ENCODE peak calls at places on chromosomes 16 and 17, in four cellular contexts. One of them, this sample, is unnamed. For H3K4me1, the result is how much of the 10 kb centered on the place peaks cover.

GRCh38 chr16:56633535-56633934 is 1.1 kb downstream of the MT1M start:
- DNase-seq in Peyer's patch: no peak
- DNase-seq in uterus: no peak
- DNase-seq in ovary: no peak
- DNase-seq in this sample: no peak

GRCh38 chr16:84284168-84284722 is 10.4 kb upstream of the WFDC1 start:
- DNase-seq in uterus: peak
- DNase-seq in Peyer's patch: peak
- DNase-seq in ovary: peak
- DNase-seq in this sample: peak

GRCh38 chr16:7392206-7392605 is 59.6 kb downstream of the RBFOX1 start:
- DNase-seq in ovary: no peak
- DNase-seq in uterus: no peak
- DNase-seq in Peyer's patch: no peak
- DNase-seq in this sample: no peak

GRCh38 chr16:51852892-51853291 is 694.1 kb downstream of the TOX3 start:
- DNase-seq in ovary: no peak
- DNase-seq in Peyer's patch: no peak
- DNase-seq in uterus: no peak
- DNase-seq in this sample: no peak

GRCh38 chr17:35588196-35588920 is 1.2 kb downstream of the AP2B1 start:
- DNase-seq in ovary: no peak
- DNase-seq in uterus: no peak
- DNase-seq in Peyer's patch: no peak
- DNase-seq in this sample: no peak

GRCh38 chr17:28973414-28973813 is 22.1 kb upstream of the PHF12 start:
- DNase-seq in ovary: no peak
- DNase-seq in uterus: no peak
- DNase-seq in Peyer's patch: no peak
- DNase-seq in this sample: no peak

GRCh38 chr17:58969156-58969555 is 137.5 kb downstream of the TRIM37 start:
- DNase-seq in uterus: no peak
- DNase-seq in Peyer's patch: no peak
- DNase-seq in ovary: no peak
- DNase-seq in this sample: no peak

GRCh38 chr17:49501496-49501895 is 6.4 kb downstream of the NGFR start:
- DNase-seq in uterus: no peak
- DNase-seq in ovary: no peak
- DNase-seq in Peyer's patch: no peak
- DNase-seq in this sample: no peak

GRCh38 chr17:44442806-44443205 is 53.4 kb upstream of the ITGA2B start:
- DNase-seq in Peyer's patch: no peak
- DNase-seq in ovary: no peak
- DNase-seq in uterus: no peak
- DNase-seq in this sample: no peak

GRCh38 chr17:82536220-82537201 is 17.0 kb downstream of the FOXK2 start:
- DNase-seq in uterus: no peak
- DNase-seq in ovary: peak
- DNase-seq in Peyer's patch: no peak
- DNase-seq in this sample: no peak

GRCh38 chr17:935485-935884 is 44.1 kb downstream of the NXN start:
- DNase-seq in uterus: no peak
- DNase-seq in ovary: no peak
- DNase-seq in Peyer's patch: no peak
- DNase-seq in this sample: no peak

GRCh38 chr16:11117576-11118211 is 138.3 kb downstream of the SOCS1 start:
- DNase-seq in ovary: no peak
- DNase-seq in uterus: no peak
- DNase-seq in Peyer's patch: no peak
- DNase-seq in this sample: no peak

GRCh38 chr16:86044881-86045600 is 146.1 kb downstream of the IRF8 start:
- DNase-seq in uterus: no peak
- DNase-seq in ovary: no peak
- DNase-seq in Peyer's patch: peak
- DNase-seq in this sample: no peak

GRCh38 chr17:40104570-40105471 is 4.4 kb upstream of the NR1D1 start:
- DNase-seq in Peyer's patch: no peak
- DNase-seq in uterus: peak
- DNase-seq in ovary: peak
- DNase-seq in this sample: no peak

GRCh38 chr17:64661731-64661980 is 451 bp downstream of the SMURF2 start:
- DNase-seq in uterus: no peak
- DNase-seq in ovary: peak
- DNase-seq in Peyer's patch: peak
- DNase-seq in this sample: peak

GRCh38 chr17:1498869-1499268 is 6.4 kb upstream of the MYO1C start:
- DNase-seq in Peyer's patch: no peak
- DNase-seq in uterus: no peak
- DNase-seq in ovary: no peak
- DNase-seq in this sample: no peak

GRCh38 chr17:75130632-75131277 is 787 bp downstream of the NT5C start:
- DNase-seq in ovary: peak
- DNase-seq in uterus: no peak
- DNase-seq in Peyer's patch: peak
- DNase-seq in this sample: no peak

GRCh38 chr17:82835766-82836512 is 3.9 kb downstream of the ZNF750 start:
- DNase-seq in ovary: no peak
- DNase-seq in Peyer's patch: no peak
- DNase-seq in uterus: no peak
- DNase-seq in this sample: no peak

GRCh38 chr17:40343126-40344119 is 21.1 kb downstream of the GJD3 start:
- DNase-seq in uterus: no peak
- DNase-seq in Peyer's patch: no peak
- DNase-seq in ovary: peak
- DNase-seq in this sample: no peak

GRCh38 chr17:2075336-2076056 is 20.6 kb downstream of the HIC1 start:
- DNase-seq in ovary: peak
- DNase-seq in uterus: peak
- DNase-seq in Peyer's patch: no peak
- DNase-seq in this sample: no peak

GRCh38 chr17:36705651-36706436 is 104.5 kb downstream of the MRM1 start:
- DNase-seq in ovary: no peak
- DNase-seq in uterus: no peak
- DNase-seq in Peyer's patch: peak
- DNase-seq in this sample: no peak

GRCh38 chr17:67532326-67532871 is 155.3 kb downstream of the PITPNC1 start:
- DNase-seq in uterus: no peak
- DNase-seq in ovary: no peak
- DNase-seq in Peyer's patch: no peak
- DNase-seq in this sample: no peak

GRCh38 chr17:77217566-77217965 is 76.8 kb downstream of the SEC14L1 start:
- DNase-seq in Peyer's patch: no peak
- DNase-seq in uterus: no peak
- DNase-seq in ovary: no peak
- DNase-seq in this sample: no peak

GRCh38 chr16:4606354-4606753 is 8.3 kb downstream of the UBALD1 start:
- DNase-seq in Peyer's patch: no peak
- DNase-seq in uterus: no peak
- DNase-seq in ovary: no peak
- DNase-seq in this sample: no peak

GRCh38 chr16:57134982-57135381 is 42.6 kb downstream of the CPNE2 start:
- DNase-seq in ovary: no peak
- DNase-seq in uterus: no peak
- DNase-seq in Peyer's patch: peak
- DNase-seq in this sample: no peak

GRCh38 chr16:56625140-56625942 is at the start of gene MT1E:
- DNase-seq in ovary: peak
- DNase-seq in uterus: peak
- DNase-seq in Peyer's patch: peak
- DNase-seq in this sample: peak

GRCh38 chr16:72996291-72997062 is 51.5 kb downstream of the ZFHX3 start:
- DNase-seq in uterus: no peak
- DNase-seq in ovary: no peak
- DNase-seq in Peyer's patch: no peak
- DNase-seq in this sample: no peak

GRCh38 chr16:72241930-72242329 is 70.0 kb upstream of the PMFBP1 start:
- DNase-seq in ovary: peak
- DNase-seq in Peyer's patch: no peak
- DNase-seq in uterus: no peak
- DNase-seq in this sample: no peak

GRCh38 chr16:23333034-23333579 is 31.0 kb downstream of the SCNN1B start:
- DNase-seq in ovary: no peak
- DNase-seq in uterus: no peak
- DNase-seq in Peyer's patch: no peak
- DNase-seq in this sample: no peak

GRCh38 chr16:30665830-30666190 is 7.6 kb downstream of the FBRS start:
- DNase-seq in ovary: no peak
- DNase-seq in uterus: no peak
- DNase-seq in Peyer's patch: no peak
- DNase-seq in this sample: no peak

GRCh38 chr17:70366421-70366820 is 197.1 kb downstream of the KCNJ2 start:
- DNase-seq in ovary: no peak
- DNase-seq in uterus: no peak
- DNase-seq in Peyer's patch: no peak
- DNase-seq in this sample: no peak

GRCh38 chr16:55100100-55100499 is 169.4 kb downstream of the IRX5 start:
- DNase-seq in ovary: no peak
- DNase-seq in Peyer's patch: no peak
- DNase-seq in uterus: no peak
- DNase-seq in this sample: no peak

GRCh38 chr16:23254338-23254737 is 47.8 kb upstream of the SCNN1B start:
- DNase-seq in ovary: no peak
- DNase-seq in uterus: no peak
- DNase-seq in Peyer's patch: no peak
- DNase-seq in this sample: no peak

GRCh38 chr16:71540-72341 is 690 bp downstream of the RHBDF1 start:
- DNase-seq in uterus: peak
- DNase-seq in ovary: peak
- DNase-seq in Peyer's patch: peak
- DNase-seq in this sample: peak
- TF ChIP-seq POLR2A in uterus: no peak
- TF ChIP-seq POLR2A in ovary: peak
- TF ChIP-seq POLR2A in Peyer's patch: no peak
- TF ChIP-seq POLR2A in this sample: peak

DNA sequence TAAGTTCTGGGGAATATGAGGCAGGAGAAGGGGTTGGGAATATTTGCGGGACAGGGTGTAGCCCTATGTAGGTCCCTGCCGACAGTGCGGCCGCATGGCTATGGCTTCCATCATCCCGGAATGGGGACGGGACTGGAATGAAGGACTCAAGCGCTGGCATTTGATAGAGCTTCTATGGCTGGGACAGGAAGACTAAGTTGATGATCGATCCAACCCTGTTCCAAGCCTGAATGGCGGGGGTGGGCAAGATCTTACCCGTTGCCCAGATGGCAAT is 47.1 kb downstream of the SRCIN1 start:
- DNase-seq in Peyer's patch: no peak
- DNase-seq in ovary: no peak
- DNase-seq in uterus: no peak
- DNase-seq in this sample: no peak
- H3K4me3 ChIP-seq in Peyer's patch: peak
- H3K4me3 ChIP-seq in ovary: peak
- H3K4me3 ChIP-seq in uterus: peak
- H3K4me3 ChIP-seq in this sample: peak

GRCh38 chr16:2023098-2023925 is 3.4 kb upstream of the NHERF2 start:
- DNase-seq in ovary: peak
- DNase-seq in uterus: peak
- DNase-seq in Peyer's patch: peak
- DNase-seq in this sample: peak
- H3K4me1 ChIP-seq in ovary: under half
- H3K4me1 ChIP-seq in uterus: under half
- H3K4me1 ChIP-seq in Peyer's patch: under half
- H3K4me1 ChIP-seq in this sample: under half

GRCh38 chr17:8466873-8467272 is 31.2 kb downstream of the NDEL1 start:
- DNase-seq in Peyer's patch: no peak
- DNase-seq in uterus: no peak
- DNase-seq in ovary: no peak
- DNase-seq in this sample: no peak
- TF ChIP-seq POLR2A in Peyer's patch: no peak
- TF ChIP-seq POLR2A in uterus: no peak
- TF ChIP-seq POLR2A in ovary: no peak
- TF ChIP-seq POLR2A in this sample: no peak

DNA sequence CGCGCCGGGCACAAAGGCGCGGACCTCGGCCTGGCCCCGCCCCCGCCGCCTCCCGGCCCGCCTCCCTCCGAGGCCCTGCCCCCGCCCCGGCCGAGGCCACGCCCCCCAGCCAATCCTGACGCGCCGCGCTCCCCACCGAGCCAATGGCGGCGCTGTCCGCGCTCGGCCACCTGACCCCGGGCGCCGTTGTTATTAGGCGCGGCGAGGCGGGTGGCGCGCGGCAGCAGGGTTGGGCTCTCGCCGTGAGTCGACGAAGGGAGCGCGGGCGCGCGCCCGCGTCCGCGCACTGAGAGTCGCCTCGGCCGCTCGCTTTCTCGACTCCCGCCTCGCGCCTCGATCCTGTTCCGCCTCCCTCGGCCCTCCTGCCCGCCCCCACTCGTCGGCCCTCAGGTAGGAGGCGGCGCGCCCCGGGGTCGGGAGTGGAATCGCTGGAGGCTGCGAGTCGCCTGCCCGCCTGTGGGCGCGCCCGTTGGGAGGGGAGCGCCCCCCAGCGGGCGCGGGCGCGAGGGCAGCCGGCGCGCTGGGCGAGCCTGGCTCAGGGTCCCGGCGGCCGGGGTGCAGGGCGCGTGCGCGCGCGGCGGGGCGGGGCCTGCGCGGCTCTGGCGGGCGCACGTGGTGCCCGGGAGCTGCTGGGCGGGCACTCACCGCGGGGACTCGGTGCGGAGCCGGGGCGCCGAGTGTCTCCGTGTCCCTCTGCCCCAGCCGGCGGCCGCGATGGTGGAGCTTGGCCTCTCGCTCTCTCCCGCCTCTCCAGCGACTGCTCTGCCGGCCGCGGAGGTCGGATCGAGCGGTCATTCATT is 405 bp upstream of the CBLN1 start:
- DNase-seq in ovary: no peak
- DNase-seq in Peyer's patch: peak
- DNase-seq in uterus: peak
- DNase-seq in this sample: peak
- H3K4me3 ChIP-seq in ovary: peak
- H3K4me3 ChIP-seq in Peyer's patch: peak
- H3K4me3 ChIP-seq in uterus: peak
- H3K4me3 ChIP-seq in this sample: peak

This sample was measured in gastrocnemius medialis.